ENCODE peak calls at places on chromosome 2, in seven cellular contexts. Y is epithelial cell of esophagus; S is spleen; W is Panc1; P is neural progenitor cell; D is CD4-positive, CD25-positive, alpha-beta regulatory T cell; C is WERI-Rb-1. I is an unnamed sample.

GRCh38 chr2:95289251-95289650 is 7.9 kb upstream of the KCNIP3 start:
- DNase-seq in Y (no peak), S (no peak), W (no peak), P (no peak), D (no peak), C (peak), I (no peak)

GRCh38 chr2:122238006-122238559 is 482.6 kb downstream of the TSN start:
- DNase-seq in Y (no peak), S (no peak), W (no peak), P (no peak), D (no peak), C (peak), I (no peak)

GRCh38 chr2:85924522-85924921 is 35.7 kb upstream of the ST3GAL5 start:
- DNase-seq in Y (peak), S (no peak), W (no peak), P (no peak), D (no peak), C (no peak), I (peak)

GRCh38 chr2:64514018-64514417 is 10.1 kb upstream of the AFTPH start:
- DNase-seq in Y (peak), S (no peak), W (no peak), P (no peak), D (no peak), C (no peak), I (no peak)

GRCh38 chr2:946073-947005 is 4.3 kb upstream of the SNTG2 start:
- DNase-seq in Y (no peak), S (no peak), W (no peak), P (no peak), D (no peak), C (no peak), I (no peak)

GRCh38 chr2:216526939-216527338 is 28.3 kb downstream of the RPL37A start:
- DNase-seq in Y (no peak), S (no peak), W (no peak), P (no peak), D (no peak), C (no peak), I (no peak)

GRCh38 chr2:69863310-69863709 is 30.4 kb upstream of the SNRNP27 start:
- DNase-seq in Y (no peak), S (no peak), W (no peak), P (no peak), D (no peak), C (no peak), I (no peak)

GRCh38 chr2:230660294-230661060 is 52.2 kb upstream of the CAB39 start:
- DNase-seq in Y (no peak), S (peak), W (no peak), P (no peak), D (peak), C (no peak), I (no peak)

GRCh38 chr2:128788636-128789220 is 470.1 kb upstream of the HS6ST1 start:
- DNase-seq in Y (no peak), S (peak), W (no peak), P (no peak), D (no peak), C (no peak), I (no peak)

GRCh38 chr2:1393321-1393720 is 19.9 kb upstream of the TPO start:
- DNase-seq in Y (no peak), S (no peak), W (no peak), P (no peak), D (no peak), C (no peak), I (no peak)

GRCh38 chr2:158102446-158102845 is 770 bp downstream of the UPP2 start:
- DNase-seq in Y (peak), S (no peak), W (no peak), P (no peak), D (no peak), C (no peak), I (peak)

GRCh38 chr2:112626604-112627059 is 19.1 kb upstream of the SLC20A1 start:
- DNase-seq in Y (peak), S (peak), W (peak), P (peak), D (peak), C (peak), I (peak)

GRCh38 chr2:112622528-112622849 is 23.2 kb upstream of the SLC20A1 start:
- DNase-seq in Y (peak), S (no peak), W (no peak), P (no peak), D (no peak), C (no peak), I (peak)

GRCh38 chr2:112625474-112626114 is 20.1 kb upstream of the SLC20A1 start:
- DNase-seq in Y (no peak), S (no peak), W (no peak), P (no peak), D (no peak), C (no peak), I (no peak)

GRCh38 chr2:112621792-112622527 is 23.8 kb upstream of the SLC20A1 start:
- DNase-seq in Y (peak), S (no peak), W (no peak), P (peak), D (no peak), C (no peak), I (peak)

GRCh38 chr2:112623913-112624777 is 21.6 kb upstream of the SLC20A1 start:
- DNase-seq in Y (peak), S (no peak), W (no peak), P (no peak), D (peak), C (no peak), I (peak)
- H3K4me3 ChIP-seq in Y (no peak), S (no peak), W (no peak), P (no peak), D (peak), C (no peak), I (no peak)

GRCh38 chr2:16632615-16633014 is 33.0 kb downstream of the CYRIA start:
- DNase-seq in Y (no peak), S (no peak), W (no peak), P (peak), D (no peak), C (peak), I (no peak)

GRCh38 chr2:16638941-16639340 is 26.7 kb downstream of the CYRIA start:
- DNase-seq in Y (no peak), S (no peak), W (no peak), P (no peak), D (no peak), C (no peak), I (no peak)

GRCh38 chr2:16639431-16639830 is 26.2 kb downstream of the CYRIA start:
- DNase-seq in Y (no peak), S (no peak), W (no peak), P (peak), D (no peak), C (no peak), I (no peak)

GRCh38 chr2:16633632-16634430 is 31.8 kb downstream of the CYRIA start:
- DNase-seq in Y (peak), S (no peak), W (no peak), P (no peak), D (no peak), C (no peak), I (no peak)

GRCh38 chr2:16635796-16636699 is 29.6 kb downstream of the CYRIA start:
- DNase-seq in Y (no peak), S (no peak), W (no peak), P (no peak), D (no peak), C (no peak), I (no peak)
- H3K4me3 ChIP-seq in Y (no peak), S (no peak), W (no peak), P (no peak), D (no peak), C (no peak), I (no peak)

GRCh38 chr2:207506426-207506825 is 23.3 kb upstream of the CREB1 start:
- DNase-seq in Y (no peak), S (no peak), W (no peak), P (no peak), D (no peak), C (no peak), I (no peak)
- H3K4me3 ChIP-seq in Y (no peak), S (no peak), W (no peak), P (no peak), D (peak), C (no peak), I (no peak)

GRCh38 chr2:240455719-240456606 is 20.5 kb downstream of the GPC1 start:
- DNase-seq in Y (no peak), S (no peak), W (no peak), P (peak), D (no peak), C (no peak), I (no peak)

GRCh38 chr2:240453461-240454030 is 18.1 kb downstream of the GPC1 start:
- DNase-seq in Y (no peak), S (peak), W (no peak), P (peak), D (no peak), C (no peak), I (no peak)

GRCh38 chr2:240452471-240453256 is 17.2 kb downstream of the GPC1 start:
- DNase-seq in Y (peak), S (peak), W (no peak), P (peak), D (no peak), C (peak), I (no peak)

GRCh38 chr2:240455227-240455718 is 19.8 kb downstream of the GPC1 start:
- DNase-seq in Y (no peak), S (no peak), W (no peak), P (no peak), D (no peak), C (no peak), I (no peak)

DNA sequence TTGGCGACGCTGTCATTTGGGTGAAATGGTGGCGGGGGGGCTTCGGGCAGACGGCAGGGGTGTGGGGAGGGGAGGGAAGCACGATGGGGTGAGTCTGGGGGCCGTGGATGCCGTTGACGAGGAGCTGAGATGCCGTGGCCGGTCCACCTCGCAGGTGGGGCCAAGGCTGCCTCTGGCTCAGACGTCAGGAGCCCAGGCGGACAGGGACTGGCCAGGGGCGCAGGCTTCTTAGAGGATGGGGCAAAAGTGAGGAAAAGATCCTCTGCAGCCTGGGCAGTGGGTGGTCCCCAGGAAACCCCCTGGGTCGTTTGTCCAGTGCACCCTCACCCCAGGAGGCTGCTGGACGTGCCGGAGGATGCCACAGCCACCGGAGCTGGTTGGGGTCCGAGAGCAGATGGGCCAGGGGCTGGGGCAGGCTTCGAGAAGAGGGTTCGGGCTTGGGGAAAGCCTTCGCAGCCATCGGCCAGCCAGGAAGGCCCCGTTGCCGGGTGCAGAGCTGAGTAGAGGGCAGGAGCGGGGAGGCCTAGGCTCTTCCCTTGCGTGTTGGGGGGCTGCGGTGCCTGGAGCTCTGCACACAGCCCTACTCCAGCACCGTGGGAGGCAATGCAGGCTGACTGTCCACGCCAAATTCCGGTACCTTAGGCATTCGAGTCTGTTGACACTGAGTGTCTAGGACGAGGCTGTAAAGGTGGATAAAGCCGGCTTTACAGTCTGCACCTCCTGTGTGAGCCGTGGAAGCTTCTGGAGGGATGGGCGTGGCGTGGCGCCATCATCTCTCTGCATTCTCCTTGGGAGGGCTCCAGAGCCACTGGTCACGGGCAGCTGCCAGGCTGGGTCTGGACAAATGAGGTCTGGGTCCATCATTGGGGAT is 18.8 kb downstream of the GPC1 start:
- DNase-seq in Y (no peak), S (no peak), W (no peak), P (peak), D (no peak), C (no peak), I (no peak)
- H3K4me3 ChIP-seq in Y (peak), S (peak), W (no peak), P (peak), D (no peak), C (no peak), I (peak)

GRCh38 chr2:14633031-14633430 is 514 bp downstream of the LRATD1 start:
- DNase-seq in Y (peak), S (no peak), W (no peak), P (peak), D (no peak), C (peak), I (no peak)
- H3K4me3 ChIP-seq in Y (peak), S (peak), W (no peak), P (peak), D (no peak), C (peak), I (peak)

GRCh38 chr2:118645891-118646290 is 201.6 kb downstream of the EN1 start:
- DNase-seq in Y (no peak), S (no peak), W (no peak), P (no peak), D (no peak), C (no peak), I (no peak)

GRCh38 chr2:118641711-118642110 is 205.7 kb downstream of the EN1 start:
- DNase-seq in Y (no peak), S (no peak), W (no peak), P (no peak), D (no peak), C (no peak), I (no peak)

GRCh38 chr2:118644190-118644589 is 203.3 kb downstream of the EN1 start:
- DNase-seq in Y (no peak), S (no peak), W (no peak), P (peak), D (no peak), C (no peak), I (no peak)

GRCh38 chr2:118642501-118642900 is 204.9 kb downstream of the EN1 start:
- DNase-seq in Y (no peak), S (no peak), W (no peak), P (no peak), D (no peak), C (no peak), I (no peak)

DNA sequence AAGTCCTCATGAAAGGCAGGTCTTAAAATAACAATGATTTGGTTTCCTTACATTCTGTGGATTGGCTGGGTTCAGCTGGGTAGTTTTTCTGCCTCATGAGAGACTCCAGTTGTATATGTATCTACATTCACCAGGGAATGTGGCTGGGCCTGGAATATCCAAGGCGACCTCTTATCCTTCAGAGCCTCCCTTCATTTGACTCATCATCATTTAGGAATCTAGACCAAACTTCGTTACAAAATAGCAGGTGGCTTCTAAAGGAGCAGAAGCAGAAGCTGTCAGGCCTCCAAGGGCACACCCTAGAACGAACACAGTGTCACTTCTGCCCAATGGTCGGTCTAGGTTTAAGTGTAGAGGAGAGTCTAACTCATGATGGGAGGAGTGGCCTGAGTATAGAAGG is 204.2 kb downstream of the EN1 start:
- DNase-seq in Y (no peak), S (no peak), W (no peak), P (no peak), D (no peak), C (no peak), I (no peak)
- H3K4me3 ChIP-seq in Y (no peak), S (no peak), W (no peak), P (no peak), D (no peak), C (no peak), I (no peak)

GRCh38 chr2:174593041-174593440 is 4.6 kb downstream of the WIPF1 start:
- DNase-seq in Y (no peak), S (no peak), W (no peak), P (no peak), D (no peak), C (no peak), I (no peak)
- H3K4me3 ChIP-seq in Y (no peak), S (peak), W (no peak), P (no peak), D (peak), C (no peak), I (no peak)

GRCh38 chr2:218809515-218809914 is 22.1 kb downstream of the PRKAG3 start:
- DNase-seq in Y (no peak), S (no peak), W (no peak), P (no peak), D (no peak), C (no peak), I (no peak)

GRCh38 chr2:218807626-218808025 is 24.0 kb downstream of the PRKAG3 start:
- DNase-seq in Y (no peak), S (no peak), W (no peak), P (no peak), D (no peak), C (no peak), I (no peak)

GRCh38 chr2:218805627-218806026 is 23.7 kb downstream of the CYP27A1 start:
- DNase-seq in Y (no peak), S (no peak), W (no peak), P (no peak), D (no peak), C (no peak), I (peak)

GRCh38 chr2:218804817-218805216 is 22.9 kb downstream of the CYP27A1 start:
- DNase-seq in Y (no peak), S (no peak), W (no peak), P (no peak), D (no peak), C (no peak), I (no peak)

DNA sequence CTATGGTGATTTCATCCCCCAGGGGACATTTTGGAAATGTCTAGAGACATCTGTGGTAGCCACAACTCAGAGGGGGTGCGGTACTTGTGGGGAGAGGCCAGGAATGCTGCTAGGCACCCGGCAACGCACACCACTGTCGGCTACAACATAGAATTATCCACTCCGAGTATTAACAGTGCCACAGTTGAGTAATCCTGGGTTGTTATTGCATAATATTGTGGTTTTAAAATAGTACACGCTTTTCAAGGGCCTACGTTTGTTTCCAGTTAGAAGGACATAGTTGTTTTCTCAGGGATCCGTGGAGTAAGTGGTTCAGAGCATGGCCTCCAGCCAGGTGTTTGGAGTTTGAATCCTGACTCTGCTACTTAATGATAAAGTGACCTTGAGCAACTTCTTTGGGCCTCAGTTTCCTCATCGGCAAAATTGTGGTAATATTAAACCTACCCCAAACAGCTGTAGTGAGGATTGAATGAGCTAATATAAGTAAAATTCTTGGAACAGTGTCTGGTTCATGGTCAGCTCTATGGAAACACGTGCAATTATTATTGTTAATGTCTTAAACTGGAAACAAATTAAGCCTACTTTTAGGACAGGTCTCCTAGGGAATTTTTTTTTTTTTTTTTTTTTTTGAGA is 24.5 kb downstream of the CYP27A1 start:
- DNase-seq in Y (peak), S (no peak), W (no peak), P (no peak), D (no peak), C (no peak), I (peak)
- H3K4me3 ChIP-seq in Y (no peak), S (no peak), W (no peak), P (no peak), D (no peak), C (no peak), I (no peak)